ENCODE peak calls at places on chromosomes 13 and 19, in seven cellular contexts. U, T, F, J, E, G and P are unnamed samples.
A peak's percentile ranks its signal among the peaks of the same experiment; 100 is the strongest.

GRCh38 chr19:1243768-1244692 is 2.5 kb downstream of the ATP5F1D start:
- DNase-seq in U (peak; percentile 75), T (peak; percentile 71), F (peak; percentile 48), J (peak; percentile 90), E (peak; percentile 76), G (peak; percentile 72), P (peak; percentile 71)

GRCh38 chr13:33092422-33092987 is 76.3 kb downstream of the KL start:
- DNase-seq in U (no peak), T (no peak), F (no peak), J (no peak), E (no peak), G (no peak), P (no peak)

GRCh38 chr13:77330009-77330471 is 3.1 kb upstream of the MYCBP2 start:
- DNase-seq in U (no peak), T (no peak), F (no peak), J (no peak), E (no peak), G (no peak), P (no peak)

GRCh38 chr19:18814063-18814462 is 17.7 kb upstream of the UPF1 start:
- DNase-seq in U (no peak), T (no peak), F (no peak), J (no peak), E (no peak), G (no peak), P (no peak)

GRCh38 chr19:33192010-33192409 is 2.1 kb upstream of the LRP3 start:
- DNase-seq in U (no peak), T (no peak), F (no peak), J (no peak), E (no peak), G (no peak), P (no peak)

GRCh38 chr13:20721454-20722357 is 18.2 kb downstream of the IL17D start:
- DNase-seq in U (no peak), T (peak; percentile 56), F (peak; percentile 17), J (peak; percentile 60), E (no peak), G (no peak), P (peak; percentile 18)

GRCh38 chr19:45767881-45768643 is 990 bp downstream of the SIX5 start:
- DNase-seq in U (no peak), T (no peak), F (no peak), J (peak; percentile 72), E (peak; percentile 54), G (no peak), P (no peak)

GRCh38 chr13:38417727-38418126 is 68.1 kb downstream of the UFM1 start:
- DNase-seq in U (no peak), T (peak; percentile 45), F (no peak), J (no peak), E (peak; percentile 49), G (no peak), P (peak; percentile 8)

GRCh38 chr13:53058077-53058660 is 29.6 kb downstream of the OLFM4 start:
- DNase-seq in U (no peak), T (no peak), F (no peak), J (no peak), E (no peak), G (no peak), P (no peak)

GRCh38 chr13:75569576-75569975 is 20.0 kb downstream of the UCHL3 start:
- DNase-seq in U (no peak), T (no peak), F (no peak), J (no peak), E (no peak), G (no peak), P (no peak)

GRCh38 chr19:48735031-48735615 is 5.3 kb downstream of the RASIP1 start:
- DNase-seq in U (no peak), T (no peak), F (no peak), J (no peak), E (no peak), G (no peak), P (no peak)

GRCh38 chr19:29671393-29672076 is 6.3 kb downstream of the PLEKHF1 start:
- DNase-seq in U (peak; percentile 76), T (no peak), F (no peak), J (peak; percentile 55), E (no peak), G (peak; percentile 87), P (no peak)

GRCh38 chr19:55210120-55210493 is 806 bp upstream of the PTPRH start:
- DNase-seq in U (no peak), T (peak; percentile 96), F (peak; percentile 90), J (no peak), E (peak; percentile 87), G (no peak), P (peak; percentile 61)

GRCh38 chr19:40141546-40141945 is 49.7 kb upstream of the MAP3K10 start:
- DNase-seq in U (no peak), T (no peak), F (no peak), J (no peak), E (no peak), G (no peak), P (no peak)

GRCh38 chr19:50518091-50519005 is 4.6 kb upstream of the ASPDH start:
- DNase-seq in U (no peak), T (no peak), F (no peak), J (no peak), E (no peak), G (no peak), P (no peak)